ENCODE peak calls at places on chromosomes 13 and 19, in eight cellular contexts. A is activated CD8-positive, alpha-beta memory T cell treated with anti-CD3 and anti-CD28 coated beads for 24 hours; X is activated naive CD4-positive, alpha-beta T cell treated with Interleukin-2 at 50 U/mL for 16 hours; D is stimulated activated CD4-positive, alpha-beta T cell treated with anti-CD3 and anti-CD28 coated beads, Interleukin-2, amount 100 ng/mL, for 24 hours; Z is nephron progenitor cell; L is EL; J is NCI-H2029 treated with DMSO at 0.1 percent for 48 hours; W is COLO829. N is an unnamed sample.

GRCh38 chr19:46109876-46110275 is 14.6 kb downstream of the IGFL3 start:
- DNase-seq in A (no peak), X (no peak), D (no peak), Z (no peak), L (no peak), J (no peak), W (no peak), N (no peak)

GRCh38 chr13:101977475-101977874 is 424.4 kb downstream of the FGF14 start:
- DNase-seq in A (no peak), X (no peak), D (no peak), Z (no peak), L (no peak), J (peak), W (no peak), N (no peak)

GRCh38 chr13:32206097-32206740 is 108.9 kb downstream of the ZAR1L start:
- DNase-seq in A (no peak), X (no peak), D (no peak), Z (no peak), L (no peak), J (no peak), W (no peak), N (no peak)

GRCh38 chr19:12695090-12695489 is 1.3 kb downstream of the FBXW9 start:
- DNase-seq in A (no peak), X (no peak), D (no peak), Z (no peak), L (no peak), J (no peak), W (no peak), N (no peak)

GRCh38 chr13:95660981-95661581 is 15.9 kb upstream of the DNAJC3 start:
- DNase-seq in A (no peak), X (no peak), D (no peak), Z (no peak), L (peak), J (no peak), W (peak), N (peak)

GRCh38 chr13:93522486-93522885 is 295.9 kb downstream of the GPC6 start:
- DNase-seq in A (no peak), X (no peak), D (no peak), Z (no peak), L (no peak), J (no peak), W (no peak), N (no peak)

GRCh38 chr19:50300814-50301606 is 28.2 kb downstream of the KCNC3 start:
- DNase-seq in A (no peak), X (no peak), D (peak), Z (no peak), L (peak), J (no peak), W (peak), N (no peak)

GRCh38 chr19:43534811-43535761 is 2.1 kb downstream of the ZNF575 start:
- DNase-seq in A (peak), X (peak), D (peak), Z (peak), L (peak), J (no peak), W (no peak), N (peak)

GRCh38 chr19:39765091-39766076 is 13.3 kb upstream of the LEUTX start:
- DNase-seq in A (peak), X (peak), D (peak), Z (peak), L (peak), J (peak), W (peak), N (no peak)

GRCh38 chr13:52949744-52950143 is 78.9 kb upstream of the OLFM4 start:
- DNase-seq in A (no peak), X (no peak), D (no peak), Z (no peak), L (no peak), J (no peak), W (no peak), N (no peak)

GRCh38 chr19:42122691-42123607 is 9.3 kb downstream of the POU2F2 start:
- DNase-seq in A (peak), X (peak), D (peak), Z (no peak), L (no peak), J (no peak), W (no peak), N (no peak)

GRCh38 chr19:48543121-48543710 is 8.8 kb upstream of the SULT2B1 start:
- DNase-seq in A (no peak), X (no peak), D (no peak), Z (no peak), L (peak), J (peak), W (no peak), N (no peak)

GRCh38 chr13:37806666-37807065 is 62.9 kb downstream of the TRPC4 start:
- DNase-seq in A (no peak), X (no peak), D (no peak), Z (peak), L (no peak), J (no peak), W (no peak), N (no peak)

GRCh38 chr19:52959613-52960295 is 2.9 kb downstream of the ZNF816 start:
- DNase-seq in A (no peak), X (no peak), D (no peak), Z (no peak), L (no peak), J (no peak), W (no peak), N (no peak)

GRCh38 chr13:33610471-33611015 is 207.4 kb upstream of the RFC3 start:
- DNase-seq in A (peak), X (peak), D (peak), Z (peak), L (no peak), J (peak), W (peak), N (no peak)

GRCh38 chr13:114311908-114312307 is 2.4 kb upstream of the CHAMP1 start:
- DNase-seq in A (no peak), X (no peak), D (no peak), Z (no peak), L (no peak), J (no peak), W (peak), N (no peak)

GRCh38 chr19:51337141-51337860 is 4.6 kb downstream of the VSIG10L start:
- DNase-seq in A (no peak), X (no peak), D (no peak), Z (no peak), L (no peak), J (no peak), W (no peak), N (no peak)

GRCh38 chr13:26749285-26749684 is 11.3 kb downstream of the GPR12 start:
- DNase-seq in A (no peak), X (no peak), D (no peak), Z (no peak), L (no peak), J (no peak), W (no peak), N (no peak)

GRCh38 chr19:2032296-2032941 is 16.9 kb upstream of the BTBD2 start:
- DNase-seq in A (peak), X (peak), D (peak), Z (no peak), L (peak), J (peak), W (peak), N (no peak)

GRCh38 chr13:97028441-97029299 is 34.4 kb upstream of the OXGR1 start:
- DNase-seq in A (peak), X (peak), D (peak), Z (peak), L (peak), J (no peak), W (peak), N (no peak)

GRCh38 chr13:111215081-111216047 is 100.3 kb downstream of the ARHGEF7 start:
- DNase-seq in A (no peak), X (no peak), D (no peak), Z (no peak), L (no peak), J (peak), W (no peak), N (peak)

GRCh38 chr13:74203576-74203975 is 69.4 kb upstream of the KLF12 start:
- DNase-seq in A (no peak), X (no peak), D (no peak), Z (no peak), L (peak), J (no peak), W (no peak), N (no peak)

GRCh38 chr13:33351324-33351723 is 65.8 kb upstream of the STARD13 start:
- DNase-seq in A (no peak), X (no peak), D (no peak), Z (no peak), L (peak), J (no peak), W (no peak), N (no peak)

GRCh38 chr19:39127812-39128510 is 2.4 kb downstream of the PAK4 start:
- DNase-seq in A (no peak), X (no peak), D (no peak), Z (no peak), L (no peak), J (peak), W (no peak), N (peak)

GRCh38 chr13:28532226-28533048 is 37.5 kb upstream of the FLT1 start:
- DNase-seq in A (no peak), X (no peak), D (peak), Z (peak), L (peak), J (no peak), W (no peak), N (no peak)

GRCh38 chr19:3024509-3024869 is 4.6 kb downstream of the TLE2 start:
- DNase-seq in A (no peak), X (no peak), D (no peak), Z (no peak), L (no peak), J (no peak), W (no peak), N (no peak)

GRCh38 chr13:114256547-114256946 is 21.9 kb downstream of the CDC16 start:
- DNase-seq in A (no peak), X (no peak), D (no peak), Z (no peak), L (no peak), J (no peak), W (no peak), N (no peak)

GRCh38 chr19:13633109-13633508 is 126.8 kb upstream of the CACNA1A start:
- DNase-seq in A (no peak), X (no peak), D (no peak), Z (peak), L (peak), J (peak), W (peak), N (peak)

GRCh38 chr19:41691268-41691970 is 3.3 kb upstream of the CEACAM7 start:
- DNase-seq in A (no peak), X (peak), D (peak), Z (no peak), L (peak), J (peak), W (peak), N (peak)

GRCh38 chr13:75417647-75418046 is 64.3 kb downstream of the TBC1D4 start:
- DNase-seq in A (no peak), X (no peak), D (no peak), Z (no peak), L (no peak), J (no peak), W (no peak), N (no peak)

GRCh38 chr13:77425705-77426104 is 98.8 kb upstream of the MYCBP2 start:
- DNase-seq in A (no peak), X (no peak), D (no peak), Z (no peak), L (no peak), J (no peak), W (no peak), N (no peak)

GRCh38 chr19:14440049-14440448 is 6.9 kb downstream of the PKN1 start:
- DNase-seq in A (peak), X (peak), D (peak), Z (no peak), L (no peak), J (no peak), W (no peak), N (no peak)

GRCh38 chr13:44312898-44313551 is 60.6 kb upstream of the SERP2 start:
- DNase-seq in A (no peak), X (no peak), D (no peak), Z (no peak), L (peak), J (no peak), W (peak), N (no peak)

GRCh38 chr13:110811008-110811720 is 97.7 kb downstream of the ING1 start:
- DNase-seq in A (no peak), X (no peak), D (no peak), Z (no peak), L (no peak), J (no peak), W (no peak), N (no peak)

GRCh38 chr19:12675940-12676339 is 5.7 kb downstream of the DHPS start:
- DNase-seq in A (no peak), X (no peak), D (no peak), Z (no peak), L (no peak), J (no peak), W (no peak), N (no peak)

GRCh38 chr19:50490411-50490811 is 13.8 kb upstream of the GARIN5A start:
- DNase-seq in A (no peak), X (no peak), D (no peak), Z (no peak), L (no peak), J (no peak), W (no peak), N (no peak)